ENCODE peak calls at places on chromosomes 12 and 14, in four cellular contexts. W is HCT116, N is K562, J is H1. Y is an unnamed sample.

GRCh38 chr14:68633131-68633991 is 159.5 kb downstream of the ZFP36L1 start:
- DNase-seq in J (no peak), N (no peak), W (no peak), Y (no peak)

GRCh38 chr12:54560374-54560858 is 11.0 kb downstream of the PDE1B start:
- DNase-seq in N (peak), J (peak), W (peak), Y (no peak)

GRCh38 chr14:102189858-102190257 is 50.2 kb downstream of the WDR20 start:
- DNase-seq in J (no peak), N (peak), W (no peak), Y (no peak)

GRCh38 chr12:68040450-68041075 is 51.3 kb downstream of the IFNG-AS1 start:
- DNase-seq in W (peak), N (peak), J (no peak), Y (peak)

GRCh38 chr12:117986705-117987469 is 18.1 kb upstream of the KSR2 start:
- DNase-seq in N (no peak), W (peak), J (no peak), Y (no peak)

GRCh38 chr12:16449459-16449858 is 102.0 kb downstream of the MGST1 start:
- DNase-seq in J (no peak), W (no peak), N (no peak), Y (no peak)

GRCh38 chr12:128737292-128737966 is 86.3 kb downstream of the SLC15A4 start:
- DNase-seq in N (no peak), W (no peak), J (no peak), Y (no peak)

GRCh38 chr14:69291891-69292586 is 32.1 kb downstream of the GALNT16 start:
- DNase-seq in N (no peak), J (no peak), W (no peak), Y (no peak)

GRCh38 chr12:122100568-122100967 is 22.0 kb downstream of the MLXIP start:
- DNase-seq in W (no peak), J (no peak), N (no peak), Y (no peak)

GRCh38 chr14:98903371-98903770 is 368.6 kb downstream of the BCL11B start:
- DNase-seq in J (no peak), N (no peak), W (no peak), Y (no peak)

GRCh38 chr14:69571879-69572633 is 2.6 kb downstream of the CCDC177 start:
- DNase-seq in N (peak), J (no peak), W (no peak), Y (peak)

GRCh38 chr12:128966411-128966810 is 113.1 kb downstream of the GLT1D1 start:
- DNase-seq in J (no peak), W (no peak), N (no peak), Y (no peak)

GRCh38 chr12:4816776-4817530 is 92.8 kb upstream of the KCNA1 start:
- DNase-seq in J (no peak), N (no peak), W (no peak), Y (no peak)

GRCh38 chr12:4939418-4940023 is 29.8 kb downstream of the KCNA1 start:
- DNase-seq in W (no peak), N (no peak), J (no peak), Y (no peak)

GRCh38 chr12:47281667-47282171 is 202.0 kb upstream of the AMIGO2 start:
- DNase-seq in W (no peak), J (no peak), N (peak), Y (no peak)

GRCh38 chr14:104073764-104074163 is 11.7 kb upstream of the ASPG start:
- DNase-seq in W (no peak), N (no peak), J (no peak), Y (no peak)

GRCh38 chr12:46373303-46374182 is 970 bp upstream of the SLC38A2 start:
- DNase-seq in W (no peak), J (no peak), N (peak), Y (peak)

GRCh38 chr14:84657866-84658385 is 872.0 kb upstream of the FLRT2 start:
- DNase-seq in J (no peak), W (no peak), N (no peak), Y (no peak)

GRCh38 chr12:109621271-109621671 is 47.7 kb downstream of the MVK start:
- DNase-seq in W (no peak), N (no peak), J (no peak), Y (no peak)

GRCh38 chr12:80230068-80230467 is 130.7 kb downstream of the OTOGL start:
- DNase-seq in J (peak), W (peak), N (no peak), Y (no peak)

GRCh38 chr14:67999290-67999689 is 179.7 kb downstream of the RAD51B start:
- DNase-seq in J (no peak), N (no peak), W (no peak), Y (no peak)

GRCh38 chr12:54865683-54866324 is 11.5 kb downstream of the MUCL1 start:
- DNase-seq in N (no peak), W (no peak), J (no peak), Y (no peak)

GRCh38 chr12:124021025-124021406 is 48.0 kb downstream of the ZNF664 start:
- DNase-seq in N (no peak), J (no peak), W (no peak), Y (no peak)

GRCh38 chr12:55188974-55189556 is 31.8 kb upstream of the OR10A7 start:
- DNase-seq in N (peak), J (peak), W (peak), Y (peak)

GRCh38 chr14:53696217-53696965 is 260.2 kb downstream of the BMP4 start:
- DNase-seq in N (no peak), W (no peak), J (no peak), Y (peak)

GRCh38 chr12:94603434-94604068 is 46.8 kb downstream of the TMCC3 start:
- DNase-seq in W (peak), N (peak), J (no peak), Y (peak)

GRCh38 chr12:106258226-106258625 is 10.4 kb upstream of the CKAP4 start:
- DNase-seq in N (no peak), W (no peak), J (no peak), Y (no peak)

GRCh38 chr12:104457746-104458644 is 1.2 kb downstream of the CHST11 start:
- DNase-seq in W (no peak), N (peak), J (no peak), Y (no peak)

GRCh38 chr12:91382081-91382543 is 199.5 kb upstream of the DCN start:
- DNase-seq in N (peak), J (peak), W (peak), Y (peak)

GRCh38 chr14:49194067-49194466 is 392.1 kb downstream of the RPS29 start:
- DNase-seq in J (no peak), W (no peak), N (no peak), Y (no peak)

GRCh38 chr14:44901696-44902095 is 60.1 kb downstream of the KLHL28 start:
- DNase-seq in W (no peak), N (no peak), J (no peak), Y (peak)

GRCh38 chr14:99838555-99839193 is 45.5 kb downstream of the EML1 start:
- DNase-seq in W (no peak), J (no peak), N (no peak), Y (peak)

GRCh38 chr12:108773798-108774788 is 42.8 kb upstream of the CORO1C start:
- DNase-seq in J (no peak), W (no peak), N (no peak), Y (peak)

GRCh38 chr14:35808076-35808657 is 928 bp downstream of the RALGAPA1 start:
- DNase-seq in W (no peak), N (peak), J (no peak), Y (no peak)

GRCh38 chr12:116542345-116542950 is 16.7 kb upstream of the MAP1LC3B2 start:
- DNase-seq in N (peak), W (no peak), J (no peak), Y (no peak)

GRCh38 chr12:115132145-115132544 is 448.2 kb upstream of the TBX3 start:
- DNase-seq in N (no peak), W (no peak), J (no peak), Y (no peak)

GRCh38 chr12:115134298-115134697 is 450.3 kb upstream of the TBX3 start:
- DNase-seq in W (no peak), J (no peak), N (no peak), Y (no peak)

GRCh38 chr12:115132906-115133305 is 448.9 kb upstream of the TBX3 start:
- DNase-seq in N (no peak), J (no peak), W (no peak), Y (no peak)

DNA sequence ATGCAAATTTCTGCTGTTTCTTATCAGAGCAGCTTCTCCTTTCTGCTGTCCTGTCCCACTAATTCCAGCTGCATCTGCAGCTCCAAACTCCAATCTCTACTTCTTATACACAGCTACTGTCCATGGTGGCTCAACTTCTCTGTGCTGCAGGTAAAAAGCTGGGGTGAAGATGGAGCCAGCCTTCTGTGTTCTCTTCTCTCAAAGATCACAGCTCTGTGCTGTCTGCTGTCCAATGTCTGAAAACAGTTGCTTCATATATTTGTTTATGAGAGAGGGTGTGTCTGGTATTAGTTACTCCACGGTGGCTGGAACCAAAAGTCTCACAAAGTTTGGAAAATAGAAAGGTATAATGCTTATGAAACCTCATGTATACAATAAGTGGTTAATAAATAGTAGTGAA is 445.8 kb upstream of the TBX3 start:
- DNase-seq in W (no peak), N (no peak), J (no peak), Y (peak)
- TF ChIP-seq FOSL1 in W (no peak), N (no peak), J (no peak), Y (no peak)

GRCh38 chr14:73663548-73664212 is 18.9 kb downstream of the DNAL1 start:
- DNase-seq in N (no peak), W (no peak), J (no peak), Y (peak)

GRCh38 chr14:73661872-73662271 is 17.1 kb downstream of the DNAL1 start:
- DNase-seq in N (no peak), W (no peak), J (no peak), Y (no peak)

GRCh38 chr14:73665130-73665529 is 20.3 kb downstream of the DNAL1 start:
- DNase-seq in J (no peak), W (no peak), N (no peak), Y (no peak)

GRCh38 chr14:73660511-73660910 is 15.7 kb downstream of the DNAL1 start:
- DNase-seq in W (no peak), N (no peak), J (no peak), Y (no peak)

GRCh38 chr14:73662439-73663056 is 17.8 kb downstream of the DNAL1 start:
- DNase-seq in N (peak), W (peak), J (peak), Y (peak)
- TF ChIP-seq FOSL1 in N (peak), W (peak), J (no peak), Y (no peak)

GRCh38 chr12:27208414-27208750 is 35.7 kb upstream of the STK38L start:
- DNase-seq in W (no peak), J (no peak), N (no peak), Y (no peak)

GRCh38 chr12:27212861-27213260 is 31.2 kb upstream of the STK38L start:
- DNase-seq in N (no peak), W (no peak), J (no peak), Y (no peak)

GRCh38 chr12:27207626-27208413 is 36.3 kb upstream of the STK38L start:
- DNase-seq in W (no peak), J (no peak), N (no peak), Y (no peak)

GRCh38 chr12:27209257-27209910 is 34.7 kb upstream of the STK38L start:
- DNase-seq in N (no peak), J (no peak), W (no peak), Y (no peak)

DNA sequence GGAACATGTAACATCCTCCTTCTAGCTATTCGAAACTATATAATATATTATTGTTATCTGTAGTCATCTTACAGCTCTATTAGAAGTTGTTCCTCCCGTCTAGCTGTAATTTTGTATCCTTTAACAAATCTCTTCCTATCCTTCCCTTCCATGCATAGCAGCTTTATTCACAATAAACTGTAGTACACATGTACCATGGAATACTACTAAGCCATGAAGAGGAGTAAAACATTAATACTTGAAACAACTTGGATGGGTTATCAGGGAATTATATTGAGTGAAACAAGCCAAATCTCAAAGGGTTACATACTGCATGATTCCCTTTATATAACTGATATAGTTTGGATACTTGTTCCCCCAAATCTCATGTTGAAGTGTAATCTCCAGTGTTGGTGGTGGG is 33.9 kb upstream of the STK38L start:
- DNase-seq in W (no peak), J (no peak), N (no peak), Y (no peak)
- TF ChIP-seq FOSL1 in W (no peak), J (no peak), N (no peak), Y (no peak)

GRCh38 chr12:65685514-65685913 is 138.8 kb upstream of the HMGA2 start:
- DNase-seq in N (peak), J (no peak), W (peak), Y (peak)
- TF ChIP-seq FOSL1 in N (no peak), J (no peak), W (no peak), Y (no peak)

DNA sequence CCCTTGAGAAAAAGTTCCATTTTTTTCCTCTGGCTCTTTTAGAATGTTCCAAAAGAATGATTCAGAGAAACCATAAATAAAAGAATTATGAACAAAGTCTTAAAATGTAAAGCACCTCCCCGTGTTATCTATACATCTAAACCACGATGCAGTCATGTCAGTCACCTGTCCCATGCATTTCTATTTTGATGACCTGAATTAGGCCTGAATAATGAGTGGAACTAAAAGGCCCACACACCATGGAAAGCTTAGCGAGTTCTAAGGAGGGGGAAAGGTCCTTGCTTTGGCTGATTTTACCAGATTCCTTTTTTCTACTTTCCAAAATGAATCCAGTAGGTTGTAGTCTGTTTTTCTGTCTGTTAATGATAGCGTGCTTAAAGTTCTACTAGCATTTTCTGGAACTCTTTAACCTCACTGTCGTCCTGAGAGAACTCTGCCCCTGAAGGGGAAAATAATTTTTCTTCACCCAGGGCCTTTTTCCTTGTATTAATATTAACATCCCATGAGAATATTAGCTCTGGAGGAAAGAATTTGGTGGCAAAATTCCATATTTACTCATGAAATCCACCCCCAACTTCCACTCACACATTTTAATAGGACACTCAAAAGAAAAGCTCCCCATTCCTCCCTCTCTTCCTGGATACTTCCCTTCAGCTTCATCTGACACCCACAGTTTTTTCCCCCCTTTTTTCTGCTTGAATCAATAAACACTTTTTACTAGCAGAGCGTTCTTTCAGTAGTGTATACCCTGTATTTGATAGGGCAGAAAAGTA is 266.3 kb upstream of the DIO2 start:
- DNase-seq in J (no peak), N (no peak), W (no peak), Y (no peak)
- TF ChIP-seq FOSL1 in J (no peak), N (no peak), W (no peak), Y (no peak)

DNA sequence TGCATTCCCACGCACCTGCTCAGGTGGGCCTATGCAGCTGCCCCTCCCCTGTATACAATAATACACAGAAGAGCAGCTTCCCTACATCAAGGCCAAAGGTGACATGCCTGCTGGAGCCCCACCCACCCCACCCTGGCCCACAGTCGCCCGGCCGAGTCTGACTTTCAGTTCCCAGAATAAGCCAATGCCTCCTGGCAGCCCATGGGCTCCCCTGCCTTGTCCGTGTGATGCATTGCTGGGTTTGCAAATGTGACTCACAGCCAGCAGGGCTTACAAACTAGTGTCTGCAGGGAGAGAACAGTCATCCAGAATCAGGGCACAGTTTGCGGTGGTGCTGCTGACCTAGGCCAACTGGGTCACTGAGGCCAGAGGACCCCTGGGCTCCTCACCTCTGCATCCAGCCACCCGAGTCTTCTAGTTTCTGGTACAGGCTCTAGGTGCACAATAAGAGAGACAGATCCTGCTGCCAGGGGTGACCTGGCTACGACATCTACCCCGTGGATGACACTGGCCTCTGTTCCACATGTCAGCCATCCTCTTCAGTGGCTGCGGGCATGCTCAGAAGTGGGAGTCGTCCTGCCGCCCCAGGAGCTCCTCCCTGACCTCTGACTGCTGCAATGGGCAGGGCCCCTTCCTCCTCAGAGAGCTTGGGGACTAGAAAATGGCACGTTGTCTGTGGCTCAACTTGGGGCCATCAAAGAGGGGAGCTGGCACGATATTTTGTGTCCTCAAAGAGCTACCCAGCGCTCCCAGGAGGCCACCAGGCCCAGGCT is 84.5 kb downstream of the CHGA start:
- DNase-seq in W (no peak), N (no peak), J (no peak), Y (no peak)
- TF ChIP-seq FOSL1 in W (no peak), N (no peak), J (no peak), Y (no peak)

GRCh38 chr12:114340231-114340630 is 65.7 kb downstream of the TBX5 start:
- DNase-seq in W (no peak), N (no peak), J (no peak), Y (no peak)

GRCh38 chr12:114335607-114336006 is 70.3 kb downstream of the TBX5 start:
- DNase-seq in N (no peak), W (no peak), J (no peak), Y (no peak)

GRCh38 chr12:114343585-114343984 is 62.4 kb downstream of the TBX5 start:
- DNase-seq in W (no peak), J (no peak), N (no peak), Y (no peak)

GRCh38 chr12:114342651-114343050 is 63.3 kb downstream of the TBX5 start:
- DNase-seq in N (no peak), J (no peak), W (no peak), Y (no peak)

DNA sequence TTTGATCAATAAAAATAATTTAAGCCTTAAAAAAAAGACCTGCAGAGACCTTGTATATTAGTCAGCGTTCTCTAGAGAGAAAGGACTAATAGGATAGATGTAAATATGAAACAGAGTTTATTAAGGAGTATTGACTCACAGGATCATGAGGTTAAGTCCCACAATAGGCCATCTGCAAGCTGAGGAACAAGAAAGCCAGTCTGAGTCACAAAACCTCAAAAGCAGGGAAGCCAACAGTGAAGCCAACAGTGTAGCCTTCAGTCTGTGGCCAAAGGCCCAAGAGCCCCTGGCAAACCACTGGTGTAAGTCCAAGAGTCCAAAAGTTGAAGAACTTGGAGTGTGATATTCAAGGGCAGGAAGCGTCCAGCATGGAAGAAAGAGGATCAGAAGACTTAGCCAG is 66.3 kb downstream of the TBX5 start:
- DNase-seq in N (no peak), J (no peak), W (no peak), Y (no peak)
- TF ChIP-seq FOSL1 in N (no peak), J (no peak), W (no peak), Y (no peak)